ENCODE peak calls at places on chromosomes 3 and 15, in four cellular contexts. One of them, this sample, is unnamed. For H3K36me3, the result is how much of the 10 kb centered on the place peaks cover.

GRCh38 chr3:64454179-64454578 is 228.9 kb upstream of the PRICKLE2 start:
- DNase-seq in mammary epithelial cell: no peak
- DNase-seq in PC-3: peak
- DNase-seq in osteoblast: no peak
- DNase-seq in this sample: peak

GRCh38 chr3:85387913-85388510 is 429.2 kb downstream of the CADM2 start:
- DNase-seq in mammary epithelial cell: no peak
- DNase-seq in osteoblast: no peak
- DNase-seq in PC-3: no peak
- DNase-seq in this sample: no peak

GRCh38 chr3:60919296-60919695 is 332.0 kb downstream of the FHIT start:
- DNase-seq in PC-3: no peak
- DNase-seq in mammary epithelial cell: no peak
- DNase-seq in osteoblast: no peak
- DNase-seq in this sample: peak

GRCh38 chr3:110180733-110181132 is 843.4 kb upstream of the DPPA4 start:
- DNase-seq in PC-3: no peak
- DNase-seq in osteoblast: no peak
- DNase-seq in mammary epithelial cell: no peak
- DNase-seq in this sample: no peak

GRCh38 chr3:111076732-111077131 is 5.1 kb downstream of the NECTIN3 start:
- DNase-seq in mammary epithelial cell: no peak
- DNase-seq in PC-3: no peak
- DNase-seq in osteoblast: no peak
- DNase-seq in this sample: no peak

GRCh38 chr15:35751421-35752133 is 205.6 kb upstream of the DPH6 start:
- DNase-seq in PC-3: peak
- DNase-seq in mammary epithelial cell: peak
- DNase-seq in osteoblast: no peak
- DNase-seq in this sample: peak

GRCh38 chr3:195802795-195803194 is 8.9 kb downstream of the MUC4 start:
- DNase-seq in mammary epithelial cell: no peak
- DNase-seq in osteoblast: no peak
- DNase-seq in PC-3: no peak
- DNase-seq in this sample: no peak

GRCh38 chr15:94844533-94845390 is 613.4 kb downstream of the MCTP2 start:
- DNase-seq in PC-3: no peak
- DNase-seq in mammary epithelial cell: no peak
- DNase-seq in osteoblast: no peak
- DNase-seq in this sample: peak

GRCh38 chr15:85649372-85649771 is 145.4 kb downstream of the KLHL25 start:
- DNase-seq in osteoblast: peak
- DNase-seq in mammary epithelial cell: peak
- DNase-seq in PC-3: no peak
- DNase-seq in this sample: peak

GRCh38 chr15:96320703-96321421 is 9.6 kb upstream of the NR2F2 start:
- DNase-seq in osteoblast: no peak
- DNase-seq in mammary epithelial cell: no peak
- DNase-seq in PC-3: no peak
- DNase-seq in this sample: no peak

GRCh38 chr3:136396916-136397315 is 146.8 kb downstream of the PCCB start:
- DNase-seq in PC-3: no peak
- DNase-seq in osteoblast: peak
- DNase-seq in mammary epithelial cell: no peak
- DNase-seq in this sample: peak

GRCh38 chr15:64067564-64068030 is 21.3 kb upstream of the DAPK2 start:
- DNase-seq in osteoblast: peak
- DNase-seq in PC-3: peak
- DNase-seq in mammary epithelial cell: peak
- DNase-seq in this sample: peak

GRCh38 chr15:65460948-65461347 is 38.2 kb upstream of the IGDCC4 start:
- DNase-seq in PC-3: no peak
- DNase-seq in osteoblast: no peak
- DNase-seq in mammary epithelial cell: peak
- DNase-seq in this sample: peak

GRCh38 chr3:187518207-187518606 is 150.0 kb downstream of the RTP4 start:
- DNase-seq in osteoblast: no peak
- DNase-seq in PC-3: no peak
- DNase-seq in mammary epithelial cell: no peak
- DNase-seq in this sample: no peak

GRCh38 chr3:13141991-13142412 is 68.8 kb upstream of the IQSEC1 start:
- DNase-seq in PC-3: peak
- DNase-seq in mammary epithelial cell: peak
- DNase-seq in osteoblast: peak
- DNase-seq in this sample: peak

GRCh38 chr15:73940061-73940981 is 14.1 kb downstream of the LOXL1 start:
- DNase-seq in osteoblast: peak
- DNase-seq in mammary epithelial cell: no peak
- DNase-seq in PC-3: peak
- DNase-seq in this sample: no peak

GRCh38 chr3:83438177-83438576 is 1520.6 kb upstream of the CADM2 start:
- DNase-seq in osteoblast: no peak
- DNase-seq in mammary epithelial cell: no peak
- DNase-seq in PC-3: peak
- DNase-seq in this sample: no peak

GRCh38 chr15:37053070-37053653 is 47.2 kb downstream of the MEIS2 start:
- DNase-seq in osteoblast: no peak
- DNase-seq in mammary epithelial cell: no peak
- DNase-seq in PC-3: peak
- DNase-seq in this sample: no peak

GRCh38 chr15:28080386-28080785 is 18.7 kb downstream of the OCA2 start:
- DNase-seq in osteoblast: no peak
- DNase-seq in mammary epithelial cell: no peak
- DNase-seq in PC-3: no peak
- DNase-seq in this sample: no peak

GRCh38 chr3:10224794-10225660 is 23.2 kb upstream of the TATDN2 start:
- DNase-seq in PC-3: peak
- DNase-seq in osteoblast: no peak
- DNase-seq in mammary epithelial cell: peak
- DNase-seq in this sample: peak

GRCh38 chr3:64028754-64029153 is 5.5 kb upstream of the PSMD6 start:
- DNase-seq in mammary epithelial cell: no peak
- DNase-seq in PC-3: no peak
- DNase-seq in osteoblast: no peak
- DNase-seq in this sample: no peak

GRCh38 chr3:148943531-148944200 is 47.7 kb upstream of the GYG1 start:
- DNase-seq in PC-3: peak
- DNase-seq in osteoblast: peak
- DNase-seq in mammary epithelial cell: peak
- DNase-seq in this sample: peak

DNA sequence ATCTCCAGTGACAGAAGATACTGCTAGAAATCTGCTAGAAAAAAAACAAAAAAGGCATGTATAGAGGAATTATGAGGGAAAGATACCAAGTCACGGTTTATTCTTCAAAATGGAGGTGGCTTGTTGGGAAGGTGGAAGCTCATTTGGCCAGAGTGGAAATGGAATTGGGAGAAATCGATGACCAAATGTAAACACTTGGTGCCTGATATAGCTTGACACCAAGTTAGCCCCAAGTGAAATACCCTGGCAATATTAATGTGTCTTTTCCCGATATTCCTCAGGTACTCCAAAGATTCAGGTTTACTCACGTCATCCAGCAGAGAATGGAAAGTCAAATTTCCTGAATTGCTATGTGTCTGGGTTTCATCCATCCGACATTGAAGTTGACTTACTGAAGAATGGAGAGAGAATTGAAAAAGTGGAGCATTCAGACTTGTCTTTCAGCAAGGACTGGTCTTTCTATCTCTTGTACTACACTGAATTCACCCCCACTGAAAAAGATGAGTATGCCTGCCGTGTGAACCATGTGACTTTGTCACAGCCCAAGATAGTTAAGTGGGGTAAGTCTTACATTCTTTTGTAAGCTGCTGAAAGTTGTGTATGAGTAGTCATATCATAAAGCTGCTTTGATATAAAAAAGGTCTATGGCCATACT is 4.0 kb downstream of the B2M start:
- DNase-seq in PC-3: no peak
- DNase-seq in osteoblast: no peak
- DNase-seq in mammary epithelial cell: no peak
- DNase-seq in this sample: no peak
- H3K36me3 ChIP-seq in PC-3: under half
- H3K36me3 ChIP-seq in osteoblast: under half
- H3K36me3 ChIP-seq in mammary epithelial cell: under half
- H3K36me3 ChIP-seq in this sample: under half

GRCh38 chr15:100926971-100927756 is 8.0 kb downstream of the LRRK1 start:
- DNase-seq in PC-3: no peak
- DNase-seq in osteoblast: no peak
- DNase-seq in mammary epithelial cell: no peak
- DNase-seq in this sample: no peak

GRCh38 chr15:100928632-100929280 is 9.6 kb downstream of the LRRK1 start:
- DNase-seq in mammary epithelial cell: peak
- DNase-seq in PC-3: peak
- DNase-seq in osteoblast: no peak
- DNase-seq in this sample: peak

GRCh38 chr15:100930306-100930848 is 11.2 kb downstream of the LRRK1 start:
- DNase-seq in osteoblast: no peak
- DNase-seq in mammary epithelial cell: no peak
- DNase-seq in PC-3: no peak
- DNase-seq in this sample: no peak

GRCh38 chr15:100931143-100931890 is 12.2 kb downstream of the LRRK1 start:
- DNase-seq in PC-3: no peak
- DNase-seq in mammary epithelial cell: no peak
- DNase-seq in osteoblast: no peak
- DNase-seq in this sample: no peak

GRCh38 chr15:100929641-100930042 is 10.5 kb downstream of the LRRK1 start:
- DNase-seq in mammary epithelial cell: peak
- DNase-seq in osteoblast: no peak
- DNase-seq in PC-3: no peak
- DNase-seq in this sample: peak
- H3K4me3 ChIP-seq in mammary epithelial cell: no peak
- H3K4me3 ChIP-seq in osteoblast: no peak
- H3K4me3 ChIP-seq in PC-3: no peak
- H3K4me3 ChIP-seq in this sample: no peak

GRCh38 chr3:119349353-119349752 is 55.2 kb downstream of the ARHGAP31 start:
- DNase-seq in PC-3: no peak
- DNase-seq in mammary epithelial cell: no peak
- DNase-seq in osteoblast: no peak
- DNase-seq in this sample: no peak

GRCh38 chr3:119343719-119344118 is 49.5 kb downstream of the ARHGAP31 start:
- DNase-seq in osteoblast: no peak
- DNase-seq in PC-3: no peak
- DNase-seq in mammary epithelial cell: no peak
- DNase-seq in this sample: no peak

GRCh38 chr3:119346076-119346496 is 51.9 kb downstream of the ARHGAP31 start:
- DNase-seq in osteoblast: no peak
- DNase-seq in PC-3: no peak
- DNase-seq in mammary epithelial cell: no peak
- DNase-seq in this sample: no peak

GRCh38 chr3:119350114-119350513 is 55.9 kb downstream of the ARHGAP31 start:
- DNase-seq in PC-3: no peak
- DNase-seq in mammary epithelial cell: no peak
- DNase-seq in osteoblast: no peak
- DNase-seq in this sample: no peak

GRCh38 chr3:119347036-119347435 is 52.9 kb downstream of the ARHGAP31 start:
- DNase-seq in osteoblast: no peak
- DNase-seq in PC-3: no peak
- DNase-seq in mammary epithelial cell: no peak
- DNase-seq in this sample: no peak
- TF ChIP-seq CTCF in osteoblast: no peak
- TF ChIP-seq CTCF in PC-3: no peak
- TF ChIP-seq CTCF in mammary epithelial cell: no peak
- TF ChIP-seq CTCF in this sample: no peak

DNA sequence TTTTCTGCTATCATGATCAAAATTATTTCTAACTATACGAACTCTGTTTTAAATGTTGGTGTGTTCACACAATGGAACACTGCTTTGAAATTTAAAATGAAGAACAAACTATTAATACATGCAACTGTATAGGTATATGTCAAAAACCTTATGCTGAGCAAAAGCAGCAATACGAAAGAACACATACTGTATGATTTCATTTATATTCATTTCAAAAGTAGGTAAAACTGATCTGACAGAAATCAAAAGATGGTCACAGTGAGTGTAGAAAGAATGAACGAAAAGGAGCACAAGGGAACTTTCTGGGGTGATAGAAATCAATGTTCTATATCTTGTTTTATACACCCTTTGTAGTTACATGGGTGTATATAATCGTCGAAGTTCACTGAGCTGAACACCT is 12.6 kb downstream of the ATP8B4 start:
- DNase-seq in mammary epithelial cell: no peak
- DNase-seq in PC-3: no peak
- DNase-seq in osteoblast: no peak
- DNase-seq in this sample: no peak
- H3K36me3 ChIP-seq in mammary epithelial cell: under half
- H3K36me3 ChIP-seq in PC-3: under half
- H3K36me3 ChIP-seq in osteoblast: under half
- H3K36me3 ChIP-seq in this sample: under half

GRCh38 chr3:42852443-42852842 is 23.2 kb downstream of the CYP8B1 start:
- DNase-seq in mammary epithelial cell: no peak
- DNase-seq in PC-3: no peak
- DNase-seq in osteoblast: no peak
- DNase-seq in this sample: no peak
- H3K4me3 ChIP-seq in mammary epithelial cell: no peak
- H3K4me3 ChIP-seq in PC-3: no peak
- H3K4me3 ChIP-seq in osteoblast: no peak
- H3K4me3 ChIP-seq in this sample: no peak

GRCh38 chr15:79858469-79858868 is 38.3 kb downstream of the MTHFS start:
- DNase-seq in osteoblast: no peak
- DNase-seq in PC-3: peak
- DNase-seq in mammary epithelial cell: no peak
- DNase-seq in this sample: no peak
- TF ChIP-seq CTCF in osteoblast: peak
- TF ChIP-seq CTCF in PC-3: peak
- TF ChIP-seq CTCF in mammary epithelial cell: peak
- TF ChIP-seq CTCF in this sample: no peak

GRCh38 chr3:197368330-197368729 is 69.9 kb upstream of the DLG1 start:
- DNase-seq in mammary epithelial cell: no peak
- DNase-seq in osteoblast: no peak
- DNase-seq in PC-3: no peak
- DNase-seq in this sample: no peak
- H3K36me3 ChIP-seq in mammary epithelial cell: under half
- H3K36me3 ChIP-seq in osteoblast: under half
- H3K36me3 ChIP-seq in PC-3: under half
- H3K36me3 ChIP-seq in this sample: under half